ENCODE peak calls at places on chromosomes 16 and 17, in four cellular contexts. H is HepG2, Y is IMR-90, M is H1. G is an unnamed sample.

GRCh38 chr16:51034481-51035109 is 116.5 kb downstream of the SALL1 start:
- DNase-seq in M (no peak), Y (no peak), H (no peak), G (no peak)

GRCh38 chr16:11682655-11683096 is 14.4 kb downstream of the SNN start:
- DNase-seq in H (no peak), Y (peak; percentile 99), M (no peak), G (no peak)

GRCh38 chr17:37743612-37743874 is 1.3 kb downstream of the HNF1B start:
- DNase-seq in H (peak; percentile 88), M (no peak), Y (no peak), G (peak; percentile 88)

GRCh38 chr16:80778707-80779106 is 25.7 kb downstream of the CDYL2 start:
- DNase-seq in H (no peak), Y (no peak), M (no peak), G (no peak)

GRCh38 chr16:47358816-47359215 is 102.0 kb downstream of the ITFG1 start:
- DNase-seq in H (no peak), M (no peak), Y (peak; percentile 37), G (peak; percentile 6)

GRCh38 chr17:76816590-76817135 is 51.5 kb upstream of the MGAT5B start:
- DNase-seq in M (peak; percentile 53), H (peak; percentile 44), Y (peak; percentile 42), G (peak; percentile 85)

GRCh38 chr16:77579283-77579985 is 142.9 kb upstream of the NUDT7 start:
- DNase-seq in Y (peak; percentile 6), H (no peak), M (no peak), G (no peak)

GRCh38 chr16:18950469-18951185 is 24.4 kb upstream of the SMG1 start:
- DNase-seq in H (no peak), Y (no peak), M (no peak), G (no peak)

GRCh38 chr16:15034266-15035162 is 21.4 kb downstream of the NTAN1 start:
- DNase-seq in Y (no peak), H (no peak), M (no peak), G (no peak)

GRCh38 chr16:63850979-63851378 is 1270.9 kb downstream of the CDH11 start:
- DNase-seq in H (no peak), M (no peak), Y (no peak), G (no peak)

GRCh38 chr17:34637548-34638525 is 58.5 kb downstream of the TMEM132E start:
- DNase-seq in H (peak; percentile 45), M (peak; percentile 51), Y (peak; percentile 56), G (peak; percentile 71)

GRCh38 chr17:67400193-67400592 is 23.1 kb downstream of the PITPNC1 start:
- DNase-seq in M (no peak), H (no peak), Y (peak; percentile 12), G (no peak)

GRCh38 chr17:68446626-68447041 is 10.7 kb downstream of the WIPI1 start:
- DNase-seq in H (no peak), Y (no peak), M (no peak), G (no peak)

GRCh38 chr17:15261063-15261817 is 3.9 kb downstream of the PMP22 start:
- DNase-seq in Y (peak; percentile 60), H (peak; percentile 27), M (no peak), G (peak; percentile 87)

GRCh38 chr17:76734080-76734840 is 2.9 kb downstream of the SRSF2 start:
- DNase-seq in M (no peak), Y (peak; percentile 49), H (no peak), G (peak; percentile 36)

GRCh38 chr16:71900336-71900735 is 5.0 kb downstream of the IST1 start:
- DNase-seq in Y (no peak), M (no peak), H (no peak), G (no peak)

GRCh38 chr16:598823-599739 is 9.2 kb downstream of the RAB40C start:
- DNase-seq in M (no peak), H (no peak), Y (no peak), G (no peak)

GRCh38 chr17:48338720-48339119 is 91.3 kb downstream of the SKAP1 start:
- DNase-seq in M (no peak), H (no peak), Y (no peak), G (no peak)

GRCh38 chr17:71970312-71970711 is 150.5 kb upstream of the SOX9 start:
- DNase-seq in H (no peak), Y (peak; percentile 64), M (no peak), G (peak; percentile 20)

GRCh38 chr16:66477028-66477515 is 50.0 kb downstream of the BEAN1 start:
- DNase-seq in Y (no peak), M (no peak), H (no peak), G (no peak)
- TF ChIP-seq MAFK in Y (no peak), M (no peak), H (no peak), G (no peak)

DNA sequence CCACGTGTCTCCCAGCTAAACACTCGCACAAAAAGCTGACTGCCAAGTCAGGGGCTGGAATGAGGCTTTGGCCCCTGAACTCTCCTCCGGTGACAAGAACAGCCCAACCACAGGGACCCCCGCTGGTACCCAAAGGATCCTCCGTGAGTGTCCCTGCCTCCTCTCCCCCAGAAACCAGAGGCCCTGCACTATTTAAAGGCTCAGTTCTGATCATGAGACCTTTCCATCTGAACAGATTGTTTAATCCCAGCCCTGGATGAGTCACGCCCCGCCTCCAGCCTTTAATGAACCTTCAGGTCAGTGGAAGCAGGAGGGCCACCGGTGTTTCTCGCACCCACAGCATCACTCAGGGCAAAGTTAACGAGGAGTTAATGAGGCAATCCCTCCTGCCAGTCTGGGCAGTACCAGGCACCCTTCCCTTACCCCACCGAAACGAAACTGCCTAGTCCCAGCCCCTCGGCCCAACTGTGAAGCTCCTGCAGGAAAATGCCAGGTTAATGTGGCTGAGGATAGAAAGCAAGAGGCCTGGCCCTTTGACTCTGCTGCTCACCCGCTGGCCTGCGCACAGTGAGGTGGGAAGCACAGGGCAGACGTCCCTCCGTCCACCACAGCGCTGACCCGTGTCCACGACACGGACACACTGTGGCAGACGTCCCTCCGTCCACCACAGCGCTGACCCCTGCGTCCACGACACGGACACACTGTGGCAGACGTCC is 32.4 kb downstream of the TIMM22 start:
- DNase-seq in M (no peak), H (no peak), Y (peak; percentile 73), G (no peak)
- TF ChIP-seq MAFK in M (no peak), H (no peak), Y (no peak), G (no peak)

DNA sequence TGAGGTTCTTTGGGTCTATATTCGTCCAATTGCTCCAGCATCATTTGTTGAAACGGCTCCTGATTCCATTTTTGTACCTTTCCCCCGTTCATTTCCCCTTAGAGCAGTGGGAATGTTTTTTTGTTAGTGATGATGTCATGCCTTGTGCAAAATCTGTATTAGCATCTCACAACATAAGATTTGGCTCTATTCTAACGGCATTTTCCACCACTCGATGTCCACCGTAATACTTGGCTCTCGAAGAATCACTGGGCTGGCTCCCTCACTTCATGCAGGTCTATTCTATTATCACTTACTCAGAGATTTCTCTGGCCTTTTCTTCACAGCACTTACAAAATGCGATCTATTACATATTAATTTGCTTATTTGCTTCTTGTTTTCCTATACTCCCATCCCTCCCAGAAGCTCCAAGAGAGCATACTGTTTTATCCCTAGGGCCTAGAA is 571 bp upstream of the NME1 start:
- DNase-seq in H (peak; percentile 27), Y (peak; percentile 32), M (no peak), G (no peak)
- TF ChIP-seq MAFK in H (no peak), Y (no peak), M (no peak), G (no peak)

GRCh38 chr17:74832421-74832820 is 27.3 kb downstream of the GRIN2C start:
- DNase-seq in Y (no peak), M (no peak), H (no peak), G (no peak)

GRCh38 chr17:74827800-74828199 is 31.9 kb downstream of the GRIN2C start:
- DNase-seq in M (no peak), Y (no peak), H (no peak), G (no peak)

GRCh38 chr17:74830861-74831260 is 28.8 kb downstream of the GRIN2C start:
- DNase-seq in Y (no peak), H (no peak), M (no peak), G (no peak)

GRCh38 chr17:74833501-74834361 is 26.0 kb downstream of the GRIN2C start:
- DNase-seq in Y (peak; percentile 52), M (no peak), H (no peak), G (no peak)

DNA sequence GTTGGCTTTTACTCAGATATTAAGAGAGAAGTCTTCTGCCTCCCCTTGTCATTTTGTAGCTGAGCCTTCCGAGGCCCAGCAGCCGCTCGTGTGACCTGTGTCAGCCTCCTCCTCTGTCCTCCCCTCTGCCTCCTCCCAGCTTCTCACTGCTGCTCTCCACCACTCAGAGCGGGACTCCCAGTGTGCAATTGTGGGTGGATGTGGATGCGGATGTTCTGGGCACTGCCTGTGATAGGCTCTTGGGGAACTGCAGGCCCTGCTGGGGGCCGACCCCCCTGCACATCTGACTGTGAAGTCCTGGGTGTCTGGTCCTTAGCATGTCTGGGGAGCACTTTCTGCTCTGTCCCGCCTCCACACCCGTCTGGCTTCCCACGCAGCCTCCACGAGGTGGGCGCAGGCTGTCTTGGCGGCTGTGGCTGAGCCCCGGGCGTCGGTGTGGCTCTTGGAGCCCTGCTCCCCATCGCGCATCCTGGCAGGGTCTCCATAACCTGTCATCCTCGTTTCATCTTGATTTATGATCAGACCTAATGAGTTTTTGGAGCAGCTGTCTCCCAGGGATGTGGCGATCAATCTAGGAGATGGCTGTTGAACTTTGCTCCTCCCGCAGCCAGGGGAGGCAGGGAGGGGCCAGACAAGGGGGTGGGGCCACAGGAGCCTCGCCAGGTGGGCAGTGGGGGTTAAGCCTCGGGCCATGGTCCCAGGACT is 28.1 kb downstream of the GRIN2C start:
- DNase-seq in Y (no peak), M (no peak), H (no peak), G (no peak)
- TF ChIP-seq MAFK in Y (no peak), M (no peak), H (no peak), G (no peak)

GRCh38 chr17:65618516-65618915 is 57.1 kb upstream of the AXIN2 start:
- DNase-seq in M (no peak), H (no peak), Y (no peak), G (no peak)
- TF ChIP-seq MAFK in M (no peak), H (no peak), Y (no peak), G (no peak)

GRCh38 chr17:82031885-82032627 is 578 bp downstream of the RAC3 start:
- DNase-seq in M (no peak), H (no peak), Y (no peak), G (no peak)
- TF ChIP-seq MAFK in M (no peak), H (no peak), Y (no peak), G (no peak)

DNA sequence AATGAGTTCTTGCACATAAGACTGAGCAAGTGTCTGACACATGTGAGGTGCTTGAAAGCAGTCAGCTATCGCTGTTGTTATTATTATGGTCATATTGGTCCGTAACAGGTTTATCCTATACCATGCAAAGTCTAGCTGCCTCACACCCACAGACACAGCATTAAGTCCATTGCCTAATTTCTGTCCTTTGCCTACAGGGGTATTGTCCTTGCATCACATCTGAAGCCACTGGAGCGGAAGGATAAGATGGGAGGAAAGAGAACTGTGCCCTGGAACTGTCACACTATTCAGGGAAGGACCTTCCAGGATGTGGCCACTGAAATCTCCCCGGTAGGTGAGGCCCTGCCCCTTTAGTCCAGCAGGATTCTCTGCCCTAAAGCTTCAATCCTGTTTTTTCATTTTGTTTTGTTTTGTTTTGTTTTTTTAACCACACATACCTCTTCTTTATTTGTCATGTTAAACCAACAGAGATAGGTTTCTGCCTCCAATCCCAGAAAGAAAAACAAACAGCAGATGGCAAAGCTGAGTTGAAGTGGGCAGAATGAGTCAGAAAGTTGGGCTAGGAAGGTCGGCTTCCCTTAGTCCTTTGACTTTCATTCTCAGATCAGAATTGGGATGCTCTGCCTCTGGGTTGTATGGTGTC is 2.2 kb upstream of the EFTUD2 start:
- DNase-seq in M (no peak), Y (peak; percentile 79), H (no peak), G (no peak)
- TF ChIP-seq MAFK in M (no peak), Y (no peak), H (no peak), G (no peak)

G was measured in A549.